ENCODE peak calls at places on chromosomes 6 and 20, in nine cellular contexts. One of them, this sample, is unnamed.

GRCh38 chr20:63441136-63441776 is 31.2 kb downstream of the KCNQ2 start:
- DNase-seq in GM23338: no peak
- DNase-seq in neural progenitor cell: no peak
- DNase-seq in HCT116: no peak
- DNase-seq in OCI-LY7: no peak
- DNase-seq in SK-N-SH: no peak
- DNase-seq in MM.1S: no peak
- DNase-seq in GM23248: no peak
- DNase-seq in hepatocyte: no peak
- DNase-seq in this sample: no peak

GRCh38 chr20:10219452-10219791 is 792 bp downstream of the SNAP25 start:
- DNase-seq in GM23338: peak
- DNase-seq in neural progenitor cell: peak
- DNase-seq in HCT116: no peak
- DNase-seq in OCI-LY7: peak
- DNase-seq in SK-N-SH: peak
- DNase-seq in MM.1S: peak
- DNase-seq in GM23248: peak
- DNase-seq in hepatocyte: peak
- DNase-seq in this sample: peak

GRCh38 chr6:155352812-155353211 is 38.5 kb upstream of the TFB1M start:
- DNase-seq in GM23338: no peak
- DNase-seq in neural progenitor cell: no peak
- DNase-seq in HCT116: no peak
- DNase-seq in OCI-LY7: no peak
- DNase-seq in SK-N-SH: no peak
- DNase-seq in MM.1S: no peak
- DNase-seq in GM23248: peak
- DNase-seq in hepatocyte: no peak
- DNase-seq in this sample: no peak

GRCh38 chr6:15017251-15017650 is 228.6 kb upstream of the JARID2 start:
- DNase-seq in GM23338: peak
- DNase-seq in neural progenitor cell: peak
- DNase-seq in HCT116: no peak
- DNase-seq in OCI-LY7: no peak
- DNase-seq in SK-N-SH: no peak
- DNase-seq in MM.1S: no peak
- DNase-seq in GM23248: peak
- DNase-seq in hepatocyte: peak
- DNase-seq in this sample: no peak

GRCh38 chr6:1313755-1314503 is 2.0 kb downstream of the FOXQ1 start:
- DNase-seq in GM23338: peak
- DNase-seq in neural progenitor cell: peak
- DNase-seq in HCT116: peak
- DNase-seq in OCI-LY7: no peak
- DNase-seq in SK-N-SH: peak
- DNase-seq in MM.1S: no peak
- DNase-seq in GM23248: peak
- DNase-seq in hepatocyte: peak
- DNase-seq in this sample: peak

GRCh38 chr20:56624786-56625681 is 4.1 kb upstream of the TFAP2C start:
- DNase-seq in GM23338: peak
- DNase-seq in neural progenitor cell: peak
- DNase-seq in HCT116: no peak
- DNase-seq in OCI-LY7: no peak
- DNase-seq in SK-N-SH: peak
- DNase-seq in MM.1S: no peak
- DNase-seq in GM23248: no peak
- DNase-seq in hepatocyte: no peak
- DNase-seq in this sample: no peak

GRCh38 chr6:122839477-122839876 is 50.4 kb downstream of the SMPDL3A start:
- DNase-seq in GM23338: peak
- DNase-seq in neural progenitor cell: peak
- DNase-seq in HCT116: peak
- DNase-seq in OCI-LY7: peak
- DNase-seq in SK-N-SH: peak
- DNase-seq in MM.1S: peak
- DNase-seq in GM23248: peak
- DNase-seq in hepatocyte: peak
- DNase-seq in this sample: peak

GRCh38 chr20:46974669-46975434 is 80.2 kb downstream of the EYA2 start:
- DNase-seq in GM23338: no peak
- DNase-seq in neural progenitor cell: no peak
- DNase-seq in HCT116: no peak
- DNase-seq in OCI-LY7: no peak
- DNase-seq in SK-N-SH: no peak
- DNase-seq in MM.1S: no peak
- DNase-seq in GM23248: no peak
- DNase-seq in hepatocyte: no peak
- DNase-seq in this sample: no peak

GRCh38 chr6:53718597-53719460 is 53.3 kb upstream of the KLHL31 start:
- DNase-seq in GM23338: peak
- DNase-seq in neural progenitor cell: peak
- DNase-seq in HCT116: peak
- DNase-seq in OCI-LY7: peak
- DNase-seq in SK-N-SH: peak
- DNase-seq in MM.1S: peak
- DNase-seq in GM23248: peak
- DNase-seq in hepatocyte: peak
- DNase-seq in this sample: peak

GRCh38 chr20:10469599-10469998 is 34.5 kb downstream of the SLX4IP start:
- DNase-seq in GM23338: peak
- DNase-seq in neural progenitor cell: peak
- DNase-seq in HCT116: peak
- DNase-seq in OCI-LY7: peak
- DNase-seq in SK-N-SH: peak
- DNase-seq in MM.1S: peak
- DNase-seq in GM23248: peak
- DNase-seq in hepatocyte: peak
- DNase-seq in this sample: peak

GRCh38 chr6:109877028-109877726 is 100.9 kb upstream of the GPR6 start:
- DNase-seq in GM23338: no peak
- DNase-seq in neural progenitor cell: no peak
- DNase-seq in HCT116: no peak
- DNase-seq in OCI-LY7: no peak
- DNase-seq in SK-N-SH: no peak
- DNase-seq in MM.1S: no peak
- DNase-seq in GM23248: no peak
- DNase-seq in hepatocyte: no peak
- DNase-seq in this sample: no peak

GRCh38 chr6:157921685-157922367 is 59.8 kb upstream of the SYNJ2 start:
- DNase-seq in GM23338: no peak
- DNase-seq in neural progenitor cell: no peak
- DNase-seq in HCT116: no peak
- DNase-seq in OCI-LY7: no peak
- DNase-seq in SK-N-SH: peak
- DNase-seq in MM.1S: no peak
- DNase-seq in GM23248: peak
- DNase-seq in hepatocyte: no peak
- DNase-seq in this sample: no peak

GRCh38 chr6:90421656-90422055 is 125.0 kb upstream of the BACH2 start:
- DNase-seq in GM23338: no peak
- DNase-seq in neural progenitor cell: no peak
- DNase-seq in HCT116: no peak
- DNase-seq in OCI-LY7: no peak
- DNase-seq in SK-N-SH: no peak
- DNase-seq in MM.1S: no peak
- DNase-seq in GM23248: no peak
- DNase-seq in hepatocyte: no peak
- DNase-seq in this sample: no peak

GRCh38 chr6:26250806-26251075 is 114.3 kb upstream of the BTN3A2 start:
- DNase-seq in GM23338: no peak
- DNase-seq in neural progenitor cell: peak
- DNase-seq in HCT116: no peak
- DNase-seq in OCI-LY7: no peak
- DNase-seq in SK-N-SH: no peak
- DNase-seq in MM.1S: no peak
- DNase-seq in GM23248: peak
- DNase-seq in hepatocyte: no peak
- DNase-seq in this sample: no peak

DNA sequence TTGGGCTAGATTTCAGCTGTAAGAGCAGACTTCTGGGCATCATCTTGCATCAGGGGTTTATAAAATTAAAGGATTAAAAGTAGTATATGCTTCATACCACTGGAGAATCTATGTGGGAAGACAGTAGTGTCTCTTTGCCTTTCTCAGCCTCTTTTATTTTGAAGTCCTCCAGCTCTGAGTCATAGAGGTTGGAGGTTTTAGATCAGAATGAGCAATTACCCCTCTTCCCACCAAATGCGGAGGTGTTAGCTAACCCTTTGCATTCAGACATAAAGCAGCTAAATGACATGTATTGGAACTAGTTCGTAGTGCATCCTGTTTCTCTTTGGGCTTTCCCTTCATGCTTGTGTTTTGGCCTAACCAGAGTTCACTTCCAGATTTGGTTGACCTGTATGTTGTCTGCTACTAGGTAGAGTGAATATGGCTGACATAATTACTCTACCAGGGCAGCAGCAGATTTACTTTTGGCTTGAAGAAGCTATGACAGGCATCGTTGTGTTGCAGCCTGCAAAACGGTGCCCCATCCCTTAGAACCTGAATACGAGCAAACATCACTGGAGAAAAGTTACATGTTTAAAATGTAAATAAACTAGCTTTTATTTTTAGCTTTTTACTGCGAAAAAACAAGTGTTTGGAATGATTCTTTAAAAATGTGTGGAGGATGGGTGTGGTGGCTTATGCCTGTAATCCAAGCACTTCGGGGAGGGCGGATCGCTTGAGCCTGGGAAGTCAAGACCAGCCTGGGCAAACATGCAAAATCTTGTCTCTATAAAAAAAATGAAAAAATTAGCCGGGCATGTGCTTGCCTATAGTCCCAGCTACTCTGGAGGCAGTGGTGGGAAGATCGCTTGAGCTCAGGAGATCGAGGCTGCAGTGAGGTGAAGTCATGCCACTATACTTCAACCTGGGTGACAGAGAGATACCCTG is 82.2 kb downstream of the MYO6 start:
- DNase-seq in GM23338: no peak
- DNase-seq in neural progenitor cell: no peak
- DNase-seq in HCT116: no peak
- DNase-seq in OCI-LY7: no peak
- DNase-seq in SK-N-SH: no peak
- DNase-seq in MM.1S: no peak
- DNase-seq in GM23248: peak
- DNase-seq in hepatocyte: no peak
- DNase-seq in this sample: no peak
- H3K4me2 ChIP-seq in GM23338: no peak
- H3K4me2 ChIP-seq in neural progenitor cell: no peak
- H3K4me2 ChIP-seq in HCT116: peak
- H3K4me2 ChIP-seq in OCI-LY7: no peak
- H3K4me2 ChIP-seq in SK-N-SH: no peak
- H3K4me2 ChIP-seq in MM.1S: no peak
- H3K4me2 ChIP-seq in GM23248: peak
- H3K4me2 ChIP-seq in hepatocyte: no peak
- H3K4me2 ChIP-seq in this sample: no peak

DNA sequence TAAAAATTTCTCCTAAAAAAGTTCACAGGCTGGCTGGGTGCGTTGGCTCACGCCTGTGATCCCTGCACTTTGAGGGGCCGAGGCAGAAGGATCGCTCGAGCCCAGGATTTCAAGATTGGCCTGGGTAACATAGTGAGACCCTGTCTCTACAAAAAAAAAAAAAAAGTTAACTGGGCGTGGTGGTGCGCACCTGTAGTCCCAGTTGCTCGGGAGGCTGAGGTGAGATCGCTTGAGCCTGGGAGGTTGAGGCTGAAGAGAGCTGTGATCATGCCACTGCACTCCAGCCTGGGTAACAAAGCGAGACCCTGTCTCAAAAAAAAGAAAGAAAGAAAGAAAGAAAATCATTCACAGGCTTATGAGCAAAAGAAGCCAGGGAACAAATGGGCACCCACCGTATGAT is 76.9 kb downstream of the FGD2 start:
- DNase-seq in GM23338: no peak
- DNase-seq in neural progenitor cell: no peak
- DNase-seq in HCT116: no peak
- DNase-seq in OCI-LY7: no peak
- DNase-seq in SK-N-SH: no peak
- DNase-seq in MM.1S: no peak
- DNase-seq in GM23248: no peak
- DNase-seq in hepatocyte: no peak
- DNase-seq in this sample: no peak
- TF ChIP-seq EZH2phosphoT487 in GM23338: no peak
- TF ChIP-seq EZH2phosphoT487 in neural progenitor cell: no peak
- TF ChIP-seq EZH2phosphoT487 in HCT116: no peak
- TF ChIP-seq EZH2phosphoT487 in OCI-LY7: no peak
- TF ChIP-seq EZH2phosphoT487 in SK-N-SH: no peak
- TF ChIP-seq EZH2phosphoT487 in MM.1S: no peak
- TF ChIP-seq EZH2phosphoT487 in GM23248: no peak
- TF ChIP-seq EZH2phosphoT487 in hepatocyte: no peak
- TF ChIP-seq EZH2phosphoT487 in this sample: no peak

GRCh38 chr6:20319520-20320357 is 81.9 kb upstream of the E2F3 start:
- DNase-seq in GM23338: no peak
- DNase-seq in neural progenitor cell: no peak
- DNase-seq in HCT116: no peak
- DNase-seq in OCI-LY7: peak
- DNase-seq in SK-N-SH: no peak
- DNase-seq in MM.1S: peak
- DNase-seq in GM23248: no peak
- DNase-seq in hepatocyte: no peak
- DNase-seq in this sample: no peak
- H3K4me2 ChIP-seq in GM23338: no peak
- H3K4me2 ChIP-seq in neural progenitor cell: no peak
- H3K4me2 ChIP-seq in HCT116: no peak
- H3K4me2 ChIP-seq in OCI-LY7: peak
- H3K4me2 ChIP-seq in SK-N-SH: no peak
- H3K4me2 ChIP-seq in MM.1S: peak
- H3K4me2 ChIP-seq in GM23248: no peak
- H3K4me2 ChIP-seq in hepatocyte: no peak
- H3K4me2 ChIP-seq in this sample: no peak

GRCh38 chr6:40346241-40346640 is 240.9 kb downstream of the LRFN2 start:
- DNase-seq in GM23338: no peak
- DNase-seq in neural progenitor cell: no peak
- DNase-seq in HCT116: no peak
- DNase-seq in OCI-LY7: no peak
- DNase-seq in SK-N-SH: no peak
- DNase-seq in MM.1S: no peak
- DNase-seq in GM23248: no peak
- DNase-seq in hepatocyte: no peak
- DNase-seq in this sample: no peak

GRCh38 chr6:40343887-40344565 is 243.1 kb downstream of the LRFN2 start:
- DNase-seq in GM23338: no peak
- DNase-seq in neural progenitor cell: peak
- DNase-seq in HCT116: no peak
- DNase-seq in OCI-LY7: no peak
- DNase-seq in SK-N-SH: peak
- DNase-seq in MM.1S: no peak
- DNase-seq in GM23248: no peak
- DNase-seq in hepatocyte: no peak
- DNase-seq in this sample: no peak

GRCh38 chr6:40342674-40343230 is 244.4 kb downstream of the LRFN2 start:
- DNase-seq in GM23338: no peak
- DNase-seq in neural progenitor cell: peak
- DNase-seq in HCT116: no peak
- DNase-seq in OCI-LY7: no peak
- DNase-seq in SK-N-SH: no peak
- DNase-seq in MM.1S: no peak
- DNase-seq in GM23248: no peak
- DNase-seq in hepatocyte: no peak
- DNase-seq in this sample: no peak

GRCh38 chr6:40343318-40343886 is 243.8 kb downstream of the LRFN2 start:
- DNase-seq in GM23338: no peak
- DNase-seq in neural progenitor cell: no peak
- DNase-seq in HCT116: no peak
- DNase-seq in OCI-LY7: no peak
- DNase-seq in SK-N-SH: peak
- DNase-seq in MM.1S: no peak
- DNase-seq in GM23248: no peak
- DNase-seq in hepatocyte: no peak
- DNase-seq in this sample: no peak

GRCh38 chr6:40344566-40345185 is 242.5 kb downstream of the LRFN2 start:
- DNase-seq in GM23338: no peak
- DNase-seq in neural progenitor cell: peak
- DNase-seq in HCT116: no peak
- DNase-seq in OCI-LY7: no peak
- DNase-seq in SK-N-SH: peak
- DNase-seq in MM.1S: no peak
- DNase-seq in GM23248: no peak
- DNase-seq in hepatocyte: no peak
- DNase-seq in this sample: no peak
- TF ChIP-seq EZH2phosphoT487 in GM23338: no peak
- TF ChIP-seq EZH2phosphoT487 in neural progenitor cell: no peak
- TF ChIP-seq EZH2phosphoT487 in HCT116: no peak
- TF ChIP-seq EZH2phosphoT487 in OCI-LY7: no peak
- TF ChIP-seq EZH2phosphoT487 in SK-N-SH: no peak
- TF ChIP-seq EZH2phosphoT487 in MM.1S: no peak
- TF ChIP-seq EZH2phosphoT487 in GM23248: no peak
- TF ChIP-seq EZH2phosphoT487 in hepatocyte: no peak
- TF ChIP-seq EZH2phosphoT487 in this sample: no peak

This sample was measured in PC-3.